ENCODE peak calls at places on chromosome 4, in four cellular contexts. K, V, Z and H are unnamed samples.

GRCh38 chr4:177077095-177077494 is 232.6 kb upstream of the NEIL3 start:
- DNase-seq in K (no peak), V (no peak), Z (no peak), H (no peak)

GRCh38 chr4:142698541-142698940 is 147.6 kb downstream of the INPP4B start:
- DNase-seq in K (no peak), V (no peak), Z (no peak), H (no peak)

GRCh38 chr4:184108006-184108501 is 109.6 kb downstream of the ENPP6 start:
- DNase-seq in K (no peak), V (no peak), Z (no peak), H (no peak)

GRCh38 chr4:968221-968620 is 5.1 kb downstream of the DGKQ start:
- DNase-seq in K (no peak), V (no peak), Z (no peak), H (no peak)

GRCh38 chr4:37430718-37431416 is 186.3 kb downstream of the NWD2 start:
- DNase-seq in K (no peak), V (no peak), Z (no peak), H (no peak)

GRCh38 chr4:133316874-133317273 is 167.8 kb downstream of the PCDH10 start:
- DNase-seq in K (peak), V (no peak), Z (no peak), H (no peak)

GRCh38 chr4:121510260-121510942 is 129.6 kb upstream of the QRFPR start:
- DNase-seq in K (no peak), V (no peak), Z (no peak), H (no peak)

GRCh38 chr4:6910340-6910959 is 824 bp downstream of the TBC1D14 start:
- DNase-seq in K (no peak), V (no peak), Z (no peak), H (peak)

GRCh38 chr4:31187979-31188378 is 467.8 kb downstream of the PCDH7 start:
- DNase-seq in K (peak), V (no peak), Z (no peak), H (no peak)

GRCh38 chr4:4791299-4791798 is 68.1 kb upstream of the MSX1 start:
- DNase-seq in K (no peak), V (no peak), Z (no peak), H (no peak)

DNA sequence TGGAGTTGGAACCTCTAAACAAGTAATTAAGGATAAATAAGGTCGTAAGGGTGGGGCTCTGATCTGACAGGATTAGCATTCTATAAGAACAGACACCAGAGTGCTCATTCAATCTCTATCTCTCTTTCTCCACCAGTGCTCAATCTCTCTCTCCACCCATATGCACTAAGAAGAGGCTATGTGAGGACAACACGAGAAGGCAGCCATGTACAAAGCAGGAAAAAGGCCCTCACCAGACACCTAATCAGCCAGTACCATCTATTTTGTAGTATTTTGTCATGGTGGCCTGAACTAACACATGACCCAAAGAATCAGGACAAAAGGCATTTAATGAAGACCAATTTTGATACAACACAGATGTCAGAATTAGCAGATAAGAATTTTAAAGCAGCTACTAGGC is 16.8 kb downstream of the RFC1 start:
- DNase-seq in K (no peak), V (no peak), Z (no peak), H (no peak)
- TF ChIP-seq CTCF in K (no peak), V (no peak), Z (no peak), H (no peak)

DNA sequence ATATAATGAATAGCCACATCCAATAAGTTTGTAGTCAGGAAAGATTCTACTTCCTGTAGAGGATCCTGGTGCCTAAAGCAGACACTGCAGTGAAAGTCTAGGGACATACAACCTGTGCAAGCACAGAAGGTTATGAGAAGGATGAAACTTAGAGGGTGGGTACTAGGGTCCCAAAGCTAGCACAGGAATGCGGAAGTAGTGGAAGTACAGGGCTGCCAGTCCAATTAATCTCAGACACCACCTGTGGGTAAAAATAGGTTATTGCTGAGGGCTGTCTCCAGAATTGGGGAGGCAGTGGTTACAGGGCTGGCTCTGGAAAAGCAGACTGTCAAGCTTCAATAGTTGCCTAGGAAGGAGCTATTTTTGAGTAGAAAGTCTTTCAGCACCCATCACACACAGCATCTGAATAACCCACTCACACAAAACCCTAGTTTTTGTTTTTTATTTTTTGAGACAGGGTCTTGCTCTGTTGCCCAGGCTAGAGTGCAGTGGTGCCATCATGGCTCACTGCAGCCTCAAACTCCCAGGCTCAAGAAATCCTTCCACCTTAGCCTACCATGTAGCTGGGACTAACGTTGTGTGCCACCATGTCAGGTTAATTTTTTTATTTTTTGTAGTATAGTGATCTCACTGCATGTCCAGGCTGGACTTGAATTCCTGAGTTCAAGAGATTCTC is 50.8 kb upstream of the ELF2 start:
- DNase-seq in K (no peak), V (peak), Z (no peak), H (no peak)
- TF ChIP-seq CTCF in K (no peak), V (no peak), Z (peak), H (no peak)

DNA sequence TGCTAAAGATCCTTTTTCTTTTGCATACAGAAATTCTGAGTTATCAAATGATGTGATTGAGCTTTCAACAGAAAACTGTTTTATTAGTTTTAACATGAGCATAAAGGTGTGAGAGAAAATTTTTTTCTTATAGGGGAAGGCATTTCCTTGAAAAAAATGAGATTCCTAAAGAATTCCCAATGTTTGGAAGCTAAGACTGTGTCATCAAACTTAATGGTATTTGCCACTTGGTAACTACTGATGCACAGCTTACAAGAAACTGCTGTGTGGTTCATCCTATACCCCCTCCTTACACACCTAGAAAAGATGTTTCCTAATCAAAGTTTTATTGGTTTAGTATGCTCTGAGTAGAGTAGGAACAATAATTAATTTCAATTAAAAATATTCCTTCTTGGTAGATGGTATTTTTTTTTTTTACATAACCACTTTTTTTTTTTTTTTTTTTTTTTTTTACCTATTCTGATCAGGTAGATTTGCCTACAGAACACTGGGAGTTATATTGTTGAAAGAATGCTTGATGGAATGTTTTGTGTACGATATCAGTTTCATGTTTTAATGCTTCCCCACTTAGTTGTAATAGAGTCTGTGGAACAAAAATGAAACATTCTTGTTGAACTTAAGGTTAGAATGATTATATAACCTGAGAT is 6.0 kb downstream of the PTPN13 start:
- DNase-seq in K (no peak), V (no peak), Z (no peak), H (no peak)
- TF ChIP-seq CTCF in K (no peak), V (no peak), Z (no peak), H (no peak)

DNA sequence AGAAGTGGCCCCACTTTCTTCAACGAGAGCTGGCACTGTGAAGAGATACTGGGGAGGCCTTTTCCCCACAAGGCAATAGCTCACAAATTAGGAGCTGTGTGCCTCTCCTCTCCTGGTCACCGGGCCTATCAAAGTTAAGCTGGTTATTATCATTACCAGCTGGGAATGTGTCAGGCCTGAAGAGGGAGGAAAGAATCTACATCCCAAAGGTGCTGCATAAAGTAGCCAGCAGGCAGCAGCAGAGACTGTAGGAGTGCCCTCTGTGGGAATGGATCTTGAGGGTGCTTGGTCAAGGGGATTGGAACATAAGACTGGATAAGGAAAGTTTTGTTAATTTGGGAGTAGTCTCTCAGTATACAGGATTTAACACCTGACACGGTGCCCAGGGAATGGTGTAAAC is 9.1 kb upstream of the TMPRSS11D start:
- DNase-seq in K (no peak), V (no peak), Z (no peak), H (no peak)
- TF ChIP-seq CTCF in K (no peak), V (no peak), Z (peak), H (no peak)

GRCh38 chr4:15507679-15508078 is 38.0 kb downstream of the CC2D2A start:
- DNase-seq in K (no peak), V (no peak), Z (no peak), H (no peak)

GRCh38 chr4:15515106-15515505 is 45.4 kb downstream of the CC2D2A start:
- DNase-seq in K (no peak), V (no peak), Z (no peak), H (no peak)

GRCh38 chr4:15516494-15516893 is 46.8 kb downstream of the CC2D2A start:
- DNase-seq in K (no peak), V (no peak), Z (no peak), H (no peak)

DNA sequence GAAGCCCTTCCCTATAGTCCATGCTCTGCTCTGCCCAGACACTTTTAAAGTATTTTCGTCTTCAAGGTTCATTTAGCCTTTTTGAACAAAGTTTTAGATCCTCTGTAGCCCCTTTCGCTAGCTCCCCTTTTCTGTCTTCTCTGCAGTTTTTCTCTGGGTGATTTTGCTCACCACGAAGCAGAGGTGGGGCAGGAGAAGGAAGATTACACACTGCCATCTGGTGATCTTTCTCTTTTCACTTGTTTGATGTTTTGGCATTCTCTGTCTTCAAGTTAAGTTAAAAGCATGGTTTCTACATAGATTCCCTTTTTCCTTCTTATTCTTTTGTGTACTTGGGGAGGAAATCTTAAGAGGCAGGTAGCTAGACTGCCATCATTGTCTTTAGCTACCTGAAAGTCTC is 43.9 kb downstream of the CC2D2A start:
- DNase-seq in K (peak), V (no peak), Z (no peak), H (no peak)
- TF ChIP-seq CTCF in K (peak), V (no peak), Z (peak), H (no peak)

DNA sequence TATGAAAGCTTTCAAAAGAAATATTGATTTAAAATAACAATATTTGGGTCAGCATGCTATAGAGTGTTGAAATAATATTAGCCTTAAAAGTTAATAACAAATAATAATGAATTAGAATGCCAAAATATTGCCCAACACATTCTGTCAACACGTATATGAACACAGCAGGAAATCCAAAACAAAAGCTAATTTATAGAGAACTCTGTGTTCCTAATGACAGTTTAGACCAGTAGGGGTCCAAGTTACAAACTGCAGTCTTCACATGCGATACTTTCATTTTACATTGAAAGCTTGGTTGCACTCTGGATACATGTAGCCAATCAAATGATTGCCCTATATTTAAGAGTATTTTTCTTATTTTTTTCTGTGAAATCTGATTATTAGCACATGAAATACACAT is 274.4 kb downstream of the DCTD start:
- DNase-seq in K (peak), V (no peak), Z (no peak), H (no peak)
- TF ChIP-seq CTCF in K (no peak), V (no peak), Z (peak), H (peak)

DNA sequence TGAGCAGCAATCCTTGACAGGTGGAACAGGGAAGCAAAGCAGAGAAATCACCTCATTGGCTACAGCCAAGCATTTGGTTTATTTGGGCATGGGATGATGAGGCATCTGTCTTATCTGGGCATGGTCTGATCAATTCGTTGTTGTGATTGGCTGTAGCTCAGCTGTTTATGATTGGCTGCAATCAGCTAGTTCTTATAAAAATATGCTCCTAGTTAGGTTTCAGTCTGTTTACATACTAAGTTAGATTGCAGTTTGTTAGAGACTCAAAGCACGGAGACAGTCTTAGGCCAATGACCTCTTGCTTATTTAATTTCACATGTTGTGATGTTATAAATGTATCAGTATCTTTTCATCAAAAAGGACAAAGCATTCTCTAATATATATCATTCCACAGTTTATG is 312.0 kb downstream of the PDGFC start:
- DNase-seq in K (no peak), V (no peak), Z (no peak), H (no peak)
- TF ChIP-seq CTCF in K (no peak), V (no peak), Z (no peak), H (no peak)

DNA sequence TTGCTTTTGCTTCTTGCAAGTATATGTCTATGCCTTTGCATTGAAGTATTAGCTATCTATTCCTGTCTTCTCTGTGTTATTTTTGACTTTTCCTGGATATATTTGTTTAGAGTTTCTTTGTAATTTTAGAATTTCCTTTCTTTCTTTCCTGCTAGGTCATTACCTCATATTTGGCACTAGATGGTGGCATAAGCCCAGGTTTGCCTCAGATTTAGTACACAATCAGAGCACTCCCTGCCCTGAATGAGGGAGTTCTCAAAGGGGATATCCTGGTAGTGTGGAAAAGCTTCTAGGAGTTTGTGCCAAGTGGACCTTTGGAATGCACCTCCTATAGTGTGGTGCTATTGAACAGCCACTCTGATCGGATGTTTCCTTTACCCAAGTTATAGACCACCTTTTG is 181.6 kb downstream of the UGT8 start:
- DNase-seq in K (peak), V (peak), Z (no peak), H (no peak)
- TF ChIP-seq CTCF in K (peak), V (no peak), Z (no peak), H (peak)